ENCODE peak calls at places on chromosomes 6 and 20, in seven cellular contexts. G, C, W, K, S, O and Q are unnamed samples.

GRCh38 chr20:407953-408842 is at the start of gene RBCK1:
- DNase-seq in G (peak), C (peak), W (peak), K (peak), S (peak), O (peak), Q (peak)

GRCh38 chr6:164640946-164641345 is 668.5 kb downstream of the C6orf118 start:
- DNase-seq in G (no peak), C (no peak), W (no peak), K (no peak), S (no peak), O (no peak), Q (no peak)

GRCh38 chr6:33841070-33841469 is 37.3 kb upstream of the MLN start:
- DNase-seq in G (no peak), C (no peak), W (no peak), K (no peak), S (no peak), O (no peak), Q (no peak)

GRCh38 chr6:158667360-158667981 is 17.6 kb downstream of the SYTL3 start:
- DNase-seq in G (no peak), C (no peak), W (no peak), K (no peak), S (no peak), O (no peak), Q (no peak)

GRCh38 chr6:32127409-32127716 is 683 bp downstream of the ATF6B start:
- DNase-seq in G (no peak), C (no peak), W (no peak), K (no peak), S (no peak), O (no peak), Q (no peak)

GRCh38 chr6:76683985-76684384 is 611.5 kb upstream of the IMPG1 start:
- DNase-seq in G (no peak), C (no peak), W (no peak), K (no peak), S (no peak), O (no peak), Q (no peak)

GRCh38 chr20:38426498-38426897 is 8.6 kb downstream of the SNHG17 start:
- DNase-seq in G (no peak), C (no peak), W (no peak), K (no peak), S (no peak), O (no peak), Q (no peak)

GRCh38 chr6:5992551-5993225 is 14.0 kb downstream of the NRN1 start:
- DNase-seq in G (no peak), C (no peak), W (no peak), K (no peak), S (no peak), O (no peak), Q (no peak)

GRCh38 chr6:75202676-75203131 is 3.1 kb downstream of the COL12A1 start:
- DNase-seq in G (no peak), C (peak), W (no peak), K (no peak), S (peak), O (no peak), Q (no peak)

GRCh38 chr20:33031531-33031930 is at the start of gene BPIFB6:
- DNase-seq in G (no peak), C (no peak), W (peak), K (no peak), S (no peak), O (no peak), Q (no peak)

GRCh38 chr6:135189344-135189743 is 8.2 kb downstream of the MYB start:
- DNase-seq in G (no peak), C (no peak), W (no peak), K (no peak), S (no peak), O (no peak), Q (no peak)

GRCh38 chr6:64280569-64280968 is 645.0 kb downstream of the PHF3 start:
- DNase-seq in G (no peak), C (peak), W (no peak), K (peak), S (peak), O (peak), Q (no peak)

GRCh38 chr20:9139106-9139808 is 70.4 kb downstream of the PLCB4 start:
- DNase-seq in G (no peak), C (no peak), W (no peak), K (no peak), S (no peak), O (no peak), Q (no peak)

GRCh38 chr20:859661-860294 is 26.3 kb downstream of the FAM110A start:
- DNase-seq in G (no peak), C (no peak), W (no peak), K (no peak), S (no peak), O (no peak), Q (no peak)

GRCh38 chr6:19839237-19839546 is 2.0 kb downstream of the ID4 start:
- DNase-seq in G (no peak), C (peak), W (no peak), K (no peak), S (no peak), O (no peak), Q (no peak)

GRCh38 chr20:21554985-21555384 is 41.1 kb upstream of the NKX2-2 start:
- DNase-seq in G (no peak), C (no peak), W (no peak), K (no peak), S (no peak), O (no peak), Q (no peak)

GRCh38 chr6:52643158-52643557 is 27.8 kb upstream of the TMEM14A start:
- DNase-seq in G (no peak), C (peak), W (no peak), K (no peak), S (no peak), O (no peak), Q (no peak)

GRCh38 chr20:59808729-59809381 is 124.6 kb downstream of the SYCP2 start:
- DNase-seq in G (no peak), C (no peak), W (no peak), K (no peak), S (no peak), O (no peak), Q (no peak)

GRCh38 chr20:37833172-37833915 is 69.6 kb upstream of the VSTM2L start:
- DNase-seq in G (no peak), C (no peak), W (no peak), K (no peak), S (no peak), O (no peak), Q (no peak)

GRCh38 chr6:3324262-3324942 is 65.7 kb downstream of the PSMG4 start:
- DNase-seq in G (peak), C (peak), W (no peak), K (peak), S (peak), O (no peak), Q (no peak)

GRCh38 chr6:111734068-111734825 is 128.6 kb upstream of the TRAF3IP2 start:
- DNase-seq in G (no peak), C (peak), W (no peak), K (no peak), S (peak), O (no peak), Q (no peak)

GRCh38 chr20:517221-517620 is 26.4 kb downstream of the CSNK2A1 start:
- DNase-seq in G (no peak), C (peak), W (no peak), K (no peak), S (no peak), O (no peak), Q (no peak)

GRCh38 chr6:148272597-148272996 is 70.0 kb upstream of the SASH1 start:
- DNase-seq in G (no peak), C (no peak), W (no peak), K (no peak), S (no peak), O (no peak), Q (no peak)

GRCh38 chr6:14664616-14665315 is 547.2 kb downstream of the CD83 start:
- DNase-seq in G (no peak), C (no peak), W (no peak), K (no peak), S (no peak), O (no peak), Q (no peak)

GRCh38 chr20:5825136-5825719 is 75.0 kb downstream of the SHLD1 start:
- DNase-seq in G (no peak), C (no peak), W (no peak), K (no peak), S (no peak), O (no peak), Q (no peak)

GRCh38 chr20:33929917-33930316 is 63.8 kb upstream of the RALY start:
- DNase-seq in G (no peak), C (no peak), W (no peak), K (no peak), S (no peak), O (no peak), Q (no peak)

GRCh38 chr6:111662794-111663231 is 57.1 kb upstream of the TRAF3IP2 start:
- DNase-seq in G (no peak), C (peak), W (no peak), K (no peak), S (peak), O (no peak), Q (no peak)